ENCODE peak calls at places on chromosomes 5 and 9, in ten cellular contexts. O is cerebellum, G is NCI-H2171 treated with DMSO at 0.1 percent for 48 hours, Z is NCI-H1436, W is ELF-1, K is fibroblast of lung, V is hippocampal formation, N is GM23248, U is ACHN, P is GM10248. A is an unnamed sample.

GRCh38 chr5:135243194-135244191 is 155.5 kb downstream of the MACROH2A1 start:
- DNase-seq in O (peak), G (no peak), Z (no peak), W (peak), K (no peak), V (no peak), N (no peak), U (no peak), P (no peak), A (peak)

GRCh38 chr5:135578305-135578684 is 496 bp downstream of the CXCL14 start:
- DNase-seq in O (no peak), G (no peak), Z (no peak), W (no peak), K (no peak), V (no peak), N (no peak), U (no peak), P (no peak), A (no peak)

GRCh38 chr5:160230686-160231527 is 1.6 kb downstream of the FABP6 start:
- DNase-seq in O (no peak), G (no peak), Z (no peak), W (no peak), K (peak), V (no peak), N (peak), U (no peak), P (peak), A (no peak)

GRCh38 chr5:82313016-82313415 is 34.9 kb upstream of the RPS23 start:
- DNase-seq in O (no peak), G (no peak), Z (no peak), W (peak), K (peak), V (no peak), N (peak), U (no peak), P (no peak), A (no peak)

GRCh38 chr5:142743677-142744441 is 26.3 kb upstream of the ARHGAP26 start:
- DNase-seq in O (no peak), G (no peak), Z (no peak), W (no peak), K (peak), V (no peak), N (peak), U (no peak), P (no peak), A (no peak)

GRCh38 chr9:98637381-98637780 is 71.4 kb downstream of the GABBR2 start:
- DNase-seq in O (no peak), G (no peak), Z (no peak), W (no peak), K (peak), V (no peak), N (peak), U (no peak), P (no peak), A (no peak)

GRCh38 chr5:53211799-53212198 is 102.2 kb upstream of the MOCS2 start:
- DNase-seq in O (no peak), G (no peak), Z (no peak), W (no peak), K (peak), V (no peak), N (peak), U (no peak), P (no peak), A (no peak)

GRCh38 chr9:68979538-68980314 is 34.2 kb downstream of the PRKACG start:
- DNase-seq in O (peak), G (no peak), Z (no peak), W (no peak), K (no peak), V (no peak), N (no peak), U (no peak), P (no peak), A (no peak)

GRCh38 chr9:38171538-38171884 is 102.5 kb upstream of the SHB start:
- DNase-seq in O (no peak), G (no peak), Z (no peak), W (no peak), K (no peak), V (no peak), N (no peak), U (no peak), P (no peak), A (no peak)

GRCh38 chr5:167982-168660 is 23.2 kb upstream of the LRRC14B start:
- DNase-seq in O (no peak), G (peak), Z (no peak), W (no peak), K (peak), V (no peak), N (peak), U (peak), P (no peak), A (peak)

GRCh38 chr9:84138543-84138942 is 157.9 kb downstream of the RMI1 start:
- DNase-seq in O (no peak), G (no peak), Z (no peak), W (no peak), K (no peak), V (no peak), N (no peak), U (peak), P (no peak), A (no peak)

GRCh38 chr9:121618504-121618903 is 32.9 kb upstream of the DAB2IP start:
- DNase-seq in O (no peak), G (no peak), Z (no peak), W (no peak), K (no peak), V (no peak), N (no peak), U (no peak), P (no peak), A (no peak)

GRCh38 chr9:72349911-72350310 is 15.1 kb downstream of the ZFAND5 start:
- DNase-seq in O (no peak), G (no peak), Z (no peak), W (no peak), K (no peak), V (no peak), N (peak), U (no peak), P (no peak), A (no peak)

GRCh38 chr5:121273818-121274433 is 577.8 kb upstream of the FTMT start:
- DNase-seq in O (no peak), G (no peak), Z (no peak), W (peak), K (peak), V (no peak), N (peak), U (peak), P (no peak), A (no peak)

GRCh38 chr5:96761618-96762017 is 46.1 kb downstream of the ERAP1 start:
- DNase-seq in O (no peak), G (no peak), Z (no peak), W (no peak), K (no peak), V (no peak), N (no peak), U (no peak), P (no peak), A (no peak)

GRCh38 chr9:32970554-32970953 is 30.9 kb downstream of the APTX start:
- DNase-seq in O (no peak), G (no peak), Z (no peak), W (no peak), K (no peak), V (no peak), N (no peak), U (no peak), P (no peak), A (no peak)

GRCh38 chr9:95150903-95151302 is 166.6 kb downstream of the FANCC start:
- DNase-seq in O (no peak), G (no peak), Z (no peak), W (no peak), K (no peak), V (no peak), N (no peak), U (no peak), P (no peak), A (no peak)

GRCh38 chr5:86880785-86881492 is 263.2 kb downstream of the COX7C start:
- DNase-seq in O (peak), G (peak), Z (peak), W (peak), K (peak), V (peak), N (peak), U (peak), P (peak), A (no peak)

GRCh38 chr5:96322217-96322616 is 110.8 kb downstream of the PCSK1 start:
- DNase-seq in O (no peak), G (no peak), Z (no peak), W (no peak), K (no peak), V (no peak), N (no peak), U (no peak), P (no peak), A (no peak)

GRCh38 chr9:34386656-34387055 is 10.0 kb upstream of the MYORG start:
- DNase-seq in O (no peak), G (no peak), Z (no peak), W (no peak), K (no peak), V (no peak), N (no peak), U (no peak), P (no peak), A (peak)

GRCh38 chr9:130448035-130448624 is 3.4 kb downstream of the ASS1 start:
- DNase-seq in O (no peak), G (peak), Z (peak), W (peak), K (no peak), V (no peak), N (peak), U (no peak), P (no peak), A (no peak)

GRCh38 chr5:66958984-66959641 is 237.5 kb downstream of the CD180 start:
- DNase-seq in O (peak), G (no peak), Z (no peak), W (peak), K (peak), V (peak), N (peak), U (peak), P (no peak), A (no peak)

GRCh38 chr5:61228691-61229280 is 66.5 kb upstream of the SMIM15 start:
- DNase-seq in O (no peak), G (no peak), Z (no peak), W (peak), K (peak), V (no peak), N (peak), U (peak), P (no peak), A (no peak)

GRCh38 chr9:22119537-22120167 is 110.5 kb upstream of the CDKN2B start:
- DNase-seq in O (no peak), G (peak), Z (peak), W (peak), K (no peak), V (no peak), N (peak), U (peak), P (no peak), A (no peak)

GRCh38 chr9:18890372-18890771 is 142.6 kb downstream of the SAXO1 start:
- DNase-seq in O (no peak), G (peak), Z (no peak), W (no peak), K (peak), V (no peak), N (peak), U (no peak), P (peak), A (no peak)

GRCh38 chr5:174996941-174997340 is 272.6 kb downstream of the MSX2 start:
- DNase-seq in O (no peak), G (no peak), Z (no peak), W (no peak), K (no peak), V (no peak), N (no peak), U (no peak), P (no peak), A (no peak)

GRCh38 chr9:4366649-4367330 is 66.9 kb upstream of the GLIS3 start:
- DNase-seq in O (peak), G (peak), Z (no peak), W (peak), K (peak), V (peak), N (peak), U (peak), P (peak), A (no peak)

GRCh38 chr9:122580360-122580759 is 2.8 kb downstream of the OR1L8 start:
- DNase-seq in O (no peak), G (no peak), Z (no peak), W (no peak), K (peak), V (no peak), N (peak), U (peak), P (no peak), A (no peak)

GRCh38 chr5:174412941-174413340 is 311.4 kb upstream of the MSX2 start:
- DNase-seq in O (no peak), G (no peak), Z (no peak), W (no peak), K (peak), V (no peak), N (no peak), U (no peak), P (no peak), A (no peak)

GRCh38 chr5:151697452-151697851 is 10.7 kb upstream of the SPARC start:
- DNase-seq in O (no peak), G (no peak), Z (no peak), W (no peak), K (peak), V (no peak), N (peak), U (no peak), P (no peak), A (no peak)

GRCh38 chr5:144487207-144487606 is 316.5 kb downstream of the KCTD16 start:
- DNase-seq in O (no peak), G (no peak), Z (no peak), W (peak), K (no peak), V (no peak), N (no peak), U (no peak), P (no peak), A (no peak)

GRCh38 chr9:123586140-123586735 is 230.2 kb downstream of the CRB2 start:
- DNase-seq in O (no peak), G (no peak), Z (no peak), W (no peak), K (no peak), V (peak), N (no peak), U (no peak), P (no peak), A (no peak)

GRCh38 chr9:137761793-137762192 is 115.8 kb upstream of the CACNA1B start:
- DNase-seq in O (no peak), G (no peak), Z (no peak), W (no peak), K (no peak), V (no peak), N (no peak), U (no peak), P (no peak), A (no peak)

GRCh38 chr5:146645382-146645781 is 129.4 kb upstream of the GPR151 start:
- DNase-seq in O (no peak), G (no peak), Z (no peak), W (no peak), K (no peak), V (no peak), N (no peak), U (no peak), P (no peak), A (no peak)

GRCh38 chr5:172775326-172776234 is 4.6 kb upstream of the DUSP1 start:
- DNase-seq in O (no peak), G (no peak), Z (no peak), W (peak), K (peak), V (no peak), N (peak), U (peak), P (no peak), A (no peak)

GRCh38 chr9:36029765-36030528 is 6.8 kb upstream of the RECK start:
- DNase-seq in O (no peak), G (no peak), Z (no peak), W (no peak), K (peak), V (no peak), N (peak), U (no peak), P (no peak), A (no peak)

GRCh38 chr9:6557883-6558282 is 87.6 kb downstream of the GLDC start:
- DNase-seq in O (no peak), G (peak), Z (no peak), W (no peak), K (no peak), V (peak), N (no peak), U (no peak), P (no peak), A (no peak)

GRCh38 chr5:97915101-97915500 is 732.1 kb upstream of the RIOK2 start:
- DNase-seq in O (no peak), G (no peak), Z (no peak), W (no peak), K (no peak), V (no peak), N (no peak), U (no peak), P (no peak), A (no peak)

GRCh38 chr5:127290019-127290945 is at the start of gene MEGF10:
- DNase-seq in O (peak), G (peak), Z (no peak), W (peak), K (peak), V (peak), N (peak), U (peak), P (peak), A (no peak)

A was measured in mesenteric fat pad.